ENCODE peak calls at places on chromosome 6, in ten cellular contexts. W is mesothelial cell of epicardium, V is memory B cell, B is B cell, N is HCEC 1CT, L is trophoblast cell, D is AG09319, F is HS-27A, K is PC-3, Z is heart right ventricle. H is an unnamed sample.

GRCh38 chr6:121857551-121857950 is 422.1 kb downstream of the GJA1 start:
- DNase-seq in V (no peak), W (no peak), L (no peak), K (peak), Z (no peak), F (no peak), D (no peak), N (no peak), B (no peak), H (peak)

GRCh38 chr6:170007468-170008240 is 256.2 kb downstream of the ERMARD start:
- DNase-seq in F (no peak), D (no peak), V (no peak), Z (no peak), W (no peak), L (no peak), N (no peak), B (no peak), K (no peak), H (no peak)

GRCh38 chr6:54846857-54847721 is 518 bp downstream of the FAM83B start:
- DNase-seq in B (no peak), V (no peak), K (peak), D (no peak), L (peak), N (no peak), W (peak), F (no peak), Z (peak), H (no peak)

GRCh38 chr6:33728438-33728837 is 16.9 kb upstream of the UQCC2 start:
- DNase-seq in K (no peak), Z (peak), V (no peak), W (no peak), N (no peak), L (no peak), F (no peak), B (no peak), D (no peak), H (no peak)

GRCh38 chr6:73508776-73509175 is 12.1 kb downstream of the EEF1A1 start:
- DNase-seq in D (no peak), W (no peak), L (no peak), B (no peak), F (no peak), N (no peak), K (no peak), V (no peak), Z (no peak), H (no peak)

GRCh38 chr6:56833127-56833791 is 121.6 kb upstream of the BEND6 start:
- DNase-seq in K (no peak), B (no peak), D (no peak), F (no peak), Z (no peak), W (no peak), V (no peak), L (no peak), N (no peak), H (no peak)

GRCh38 chr6:153727910-153728309 is 311.1 kb upstream of the OPRM1 start:
- DNase-seq in B (no peak), F (no peak), W (no peak), Z (no peak), D (no peak), L (peak), K (peak), N (no peak), V (no peak), H (peak)

GRCh38 chr6:14212020-14212419 is 94.4 kb downstream of the CD83 start:
- DNase-seq in D (no peak), K (peak), V (no peak), L (peak), B (no peak), Z (no peak), N (no peak), F (no peak), W (no peak), H (peak)

GRCh38 chr6:111812080-111813038 is 60.9 kb downstream of the FYN start:
- DNase-seq in L (peak), Z (no peak), W (no peak), D (no peak), K (peak), F (peak), B (no peak), N (peak), V (no peak), H (peak)

GRCh38 chr6:129606664-129607063 is 103.3 kb downstream of the ARHGAP18 start:
- DNase-seq in B (no peak), K (no peak), Z (no peak), N (peak), V (no peak), L (no peak), W (no peak), F (no peak), D (no peak), H (no peak)

GRCh38 chr6:134065706-134066105 is 13.3 kb upstream of the SLC2A12 start:
- DNase-seq in V (no peak), F (no peak), B (peak), D (no peak), Z (no peak), L (peak), N (peak), K (peak), W (no peak), H (no peak)

GRCh38 chr6:31610891-31611425 is 4.1 kb upstream of the AIF1 start:
- DNase-seq in V (no peak), B (no peak), D (peak), F (no peak), N (no peak), Z (no peak), W (no peak), K (no peak), L (no peak), H (no peak)

GRCh38 chr6:131116755-131117360 is 18.4 kb upstream of the AKAP7 start:
- DNase-seq in L (peak), N (peak), V (no peak), B (peak), Z (no peak), K (peak), W (no peak), D (no peak), F (no peak), H (peak)

GRCh38 chr6:159013229-159013628 is 13.2 kb upstream of the RSPH3 start:
- DNase-seq in F (no peak), K (no peak), W (no peak), Z (no peak), L (no peak), N (no peak), B (peak), D (no peak), V (no peak), H (no peak)

GRCh38 chr6:133198725-133199124 is 42.4 kb upstream of the EYA4 start:
- DNase-seq in B (no peak), K (peak), D (no peak), F (no peak), V (no peak), W (no peak), L (no peak), N (peak), Z (no peak), H (peak)

GRCh38 chr6:134007077-134007476 is 45.3 kb downstream of the SLC2A12 start:
- DNase-seq in D (no peak), B (no peak), Z (no peak), L (no peak), N (no peak), W (no peak), F (no peak), K (peak), V (no peak), H (peak)

GRCh38 chr6:89485320-89485719 is 52.4 kb downstream of the ANKRD6 start:
- DNase-seq in N (no peak), W (no peak), F (no peak), Z (no peak), L (no peak), V (no peak), B (no peak), K (no peak), D (no peak), H (no peak)

GRCh38 chr6:20630617-20631448 is 96.6 kb downstream of the CDKAL1 start:
- DNase-seq in F (no peak), Z (no peak), N (no peak), V (no peak), W (no peak), D (no peak), L (no peak), B (no peak), K (peak), H (peak)

GRCh38 chr6:143248359-143248758 is 187.7 kb downstream of the AIG1 start:
- DNase-seq in Z (no peak), D (no peak), F (no peak), L (no peak), N (no peak), V (no peak), K (no peak), B (no peak), W (no peak), H (peak)

GRCh38 chr6:5679271-5679670 is 327.5 kb downstream of the NRN1 start:
- DNase-seq in K (no peak), N (no peak), V (no peak), W (no peak), L (no peak), Z (no peak), D (no peak), F (no peak), B (no peak), H (no peak)

H was measured in mammary epithelial cell.